ENCODE peak calls at places on chromosome 12, in six cellular contexts. P is K562, C is HepG2, O is A549, A is GM12878, M is endothelial cell of umbilical vein. X is an unnamed sample.

GRCh38 chr12:31362115-31362758 is 36.3 kb upstream of the SINHCAF start:
- DNase-seq in O (no peak), C (peak), M (no peak), P (peak), A (no peak), X (peak)

GRCh38 chr12:55472297-55472696 is 2.4 kb upstream of the OR6C70 start:
- DNase-seq in O (no peak), M (no peak), A (no peak), C (no peak), P (no peak), X (no peak)

GRCh38 chr12:81758421-81759214 is 532 bp downstream of the PPFIA2 start:
- DNase-seq in A (no peak), M (no peak), P (no peak), C (no peak), O (no peak), X (no peak)

GRCh38 chr12:121128908-121129704 is 3.6 kb upstream of the P2RX7 start:
- DNase-seq in C (peak), P (peak), A (peak), O (peak), M (peak), X (peak)

GRCh38 chr12:69925291-69925690 is 100.3 kb downstream of the MYRFL start:
- DNase-seq in M (no peak), A (no peak), O (no peak), P (no peak), C (peak), X (no peak)

GRCh38 chr12:116864371-116865160 is 16.7 kb downstream of the HRK start:
- DNase-seq in P (no peak), C (peak), A (no peak), O (no peak), M (no peak), X (no peak)

GRCh38 chr12:32158525-32158924 is 51.9 kb downstream of the BICD1 start:
- DNase-seq in A (no peak), O (no peak), P (no peak), C (no peak), M (no peak), X (no peak)

GRCh38 chr12:38507839-38508238 is 191.3 kb downstream of the ALG10B start:
- DNase-seq in P (no peak), A (no peak), C (no peak), O (no peak), M (no peak), X (no peak)

GRCh38 chr12:64566882-64567517 is 43.3 kb upstream of the RASSF3 start:
- DNase-seq in M (no peak), P (no peak), A (no peak), C (no peak), O (no peak), X (peak)

GRCh38 chr12:16359512-16360491 is 12.4 kb downstream of the MGST1 start:
- DNase-seq in M (peak), P (peak), O (peak), C (peak), A (no peak), X (peak)

GRCh38 chr12:22543246-22544037 is 900 bp downstream of the C2CD5 start:
- DNase-seq in C (peak), M (peak), A (peak), O (no peak), P (peak), X (peak)

GRCh38 chr12:112097641-112098040 is 10.9 kb downstream of the NAA25 start:
- DNase-seq in P (no peak), M (no peak), A (no peak), C (no peak), O (no peak), X (no peak)

GRCh38 chr12:16606936-16607335 is 974 bp upstream of the LMO3 start:
- DNase-seq in O (no peak), P (no peak), A (no peak), M (no peak), C (no peak), X (no peak)

GRCh38 chr12:105235747-105236476 is at the start of gene APPL2:
- DNase-seq in M (peak), A (peak), P (peak), C (peak), O (peak), X (peak)

GRCh38 chr12:20426191-20426590 is 57.9 kb downstream of the PDE3A start:
- DNase-seq in P (no peak), M (no peak), O (no peak), C (no peak), A (no peak), X (no peak)

GRCh38 chr12:91968772-91969171 is 176.9 kb downstream of the BTG1 start:
- DNase-seq in O (no peak), P (peak), A (no peak), M (no peak), C (no peak), X (no peak)

GRCh38 chr12:108561852-108562347 is 496 bp upstream of the ISCU start:
- DNase-seq in O (no peak), P (no peak), C (no peak), M (no peak), A (no peak), X (no peak)

GRCh38 chr12:4133029-4133428 is 140.5 kb upstream of the CCND2 start:
- DNase-seq in C (no peak), O (no peak), A (no peak), P (no peak), M (no peak), X (no peak)

DNA sequence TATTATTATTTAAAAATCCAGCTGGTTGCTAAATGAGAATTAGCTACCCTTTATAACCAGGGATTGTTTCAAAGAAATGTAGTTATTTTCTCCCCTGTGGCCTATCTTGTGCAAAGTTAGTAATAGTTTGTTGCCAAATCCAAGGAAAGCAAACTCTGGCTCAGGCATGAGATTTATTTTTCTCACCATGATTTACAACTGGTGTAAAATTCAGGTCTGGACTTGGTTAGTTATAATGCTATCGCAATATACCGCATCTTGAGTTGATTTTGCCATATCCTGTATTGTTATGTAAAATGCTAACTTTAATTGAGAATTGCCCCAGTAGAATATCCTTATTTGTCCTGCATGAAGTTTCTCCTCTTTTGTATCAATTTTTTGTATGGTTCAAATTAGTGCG is 135.4 kb downstream of the CRADD start:
- DNase-seq in M (no peak), O (no peak), A (no peak), C (no peak), P (no peak), X (no peak)
- TF ChIP-seq MYC in M (no peak), O (no peak), A (no peak), C (no peak), P (no peak), X (no peak)

DNA sequence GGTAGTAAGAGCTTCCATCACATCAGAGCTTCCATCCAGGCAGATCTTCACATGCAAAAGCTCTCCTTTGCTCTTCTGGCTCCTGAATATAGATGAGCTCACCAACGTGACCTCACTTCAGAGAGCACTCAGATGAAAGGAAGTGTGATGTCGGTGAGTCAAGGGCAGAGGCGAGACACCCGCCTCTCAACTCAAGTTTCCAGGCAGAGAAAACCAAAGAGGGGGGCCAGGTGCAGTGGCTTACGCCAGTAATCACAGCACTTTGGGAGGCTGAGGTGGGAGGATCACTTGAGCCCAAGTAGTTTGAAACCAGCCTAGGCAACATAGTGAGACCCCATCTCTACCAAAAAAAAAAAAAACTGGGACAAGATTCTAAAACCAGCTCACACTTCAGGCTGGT is 126.9 kb downstream of the DUSP6 start:
- DNase-seq in O (no peak), P (no peak), M (peak), A (no peak), C (no peak), X (peak)
- TF ChIP-seq MYC in O (no peak), P (no peak), M (no peak), A (no peak), C (no peak), X (no peak)

GRCh38 chr12:42128888-42129287 is 15.8 kb downstream of the GXYLT1 start:
- DNase-seq in C (no peak), M (no peak), P (no peak), A (no peak), O (no peak), X (no peak)
- TF ChIP-seq MYC in C (no peak), M (no peak), P (no peak), A (no peak), O (no peak), X (no peak)

GRCh38 chr12:106301611-106302321 is 767 bp upstream of the TCP11L2 start:
- DNase-seq in M (peak), C (no peak), A (peak), O (peak), P (peak), X (peak)
- TF ChIP-seq MYC in M (no peak), C (peak), A (no peak), O (peak), P (peak), X (peak)

GRCh38 chr12:79690606-79691298 is at the start of gene PAWR:
- DNase-seq in O (peak), P (no peak), A (no peak), M (peak), C (peak), X (no peak)

GRCh38 chr12:79690156-79690605 is 583 bp downstream of the PAWR start:
- DNase-seq in A (no peak), C (peak), M (no peak), P (no peak), O (no peak), X (no peak)

GRCh38 chr12:79692249-79692619 is 1.5 kb upstream of the PAWR start:
- DNase-seq in C (no peak), A (no peak), O (no peak), M (no peak), P (no peak), X (no peak)

GRCh38 chr12:79691299-79692248 is 810 bp upstream of the PAWR start:
- DNase-seq in P (no peak), M (peak), A (no peak), O (peak), C (peak), X (no peak)

DNA sequence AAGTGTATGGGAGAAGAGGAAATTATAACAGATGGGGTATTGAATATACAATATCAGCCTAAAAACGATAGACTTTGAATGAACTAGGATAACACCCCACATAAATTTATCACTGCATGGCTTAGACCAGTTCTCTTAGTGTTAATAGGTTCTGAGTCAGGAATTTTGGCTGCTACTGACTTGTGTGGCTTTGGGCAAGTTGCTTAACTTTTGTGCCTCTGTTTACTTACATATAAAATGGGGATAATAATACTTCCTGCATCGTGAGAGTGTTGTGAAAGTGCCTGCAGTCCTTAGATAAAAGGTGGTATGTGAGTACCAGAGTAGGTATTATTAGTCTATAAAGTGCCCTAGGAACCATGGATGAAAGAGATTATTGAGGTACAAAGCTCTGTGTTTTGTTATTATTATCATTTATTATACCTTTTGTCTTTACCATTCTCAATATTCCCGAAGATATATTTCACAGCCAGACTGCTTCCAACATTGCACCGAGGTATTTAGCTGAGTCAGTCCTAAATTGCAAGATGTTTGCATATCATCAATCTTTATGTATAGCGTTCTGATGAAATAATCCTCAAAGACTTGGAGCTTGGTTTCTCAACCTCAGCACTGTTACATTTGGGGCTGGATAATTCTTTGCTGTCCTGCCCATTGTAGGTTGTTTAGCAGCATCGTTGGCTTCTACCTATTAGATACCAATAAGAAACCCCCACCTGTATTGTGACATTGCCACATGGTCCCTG is 2.3 kb upstream of the PAWR start:
- DNase-seq in A (no peak), O (no peak), P (no peak), C (no peak), M (no peak), X (no peak)
- TF ChIP-seq MYC in A (no peak), O (no peak), P (no peak), C (no peak), M (no peak), X (no peak)

GRCh38 chr12:106248849-106249371 is 1.1 kb upstream of the CKAP4 start:
- DNase-seq in C (no peak), M (peak), P (no peak), A (no peak), O (no peak), X (peak)
- TF ChIP-seq MYC in C (no peak), M (no peak), P (no peak), A (no peak), O (no peak), X (no peak)

GRCh38 chr12:48122065-48122834 is 3.1 kb downstream of the PFKM start:
- DNase-seq in P (peak), O (no peak), M (no peak), A (no peak), C (no peak), X (no peak)

GRCh38 chr12:48121522-48121921 is 2.4 kb downstream of the PFKM start:
- DNase-seq in M (no peak), O (no peak), C (no peak), A (no peak), P (no peak), X (no peak)

GRCh38 chr12:48118491-48118890 is 673 bp upstream of the PFKM start:
- DNase-seq in P (peak), C (no peak), M (no peak), A (no peak), O (no peak), X (no peak)

GRCh38 chr12:48119078-48119833 is at the start of gene PFKM:
- DNase-seq in C (no peak), P (peak), A (peak), M (peak), O (peak), X (peak)

GRCh38 chr12:48119834-48120195 is 651 bp downstream of the PFKM start:
- DNase-seq in C (no peak), O (no peak), M (no peak), P (no peak), A (no peak), X (no peak)
- TF ChIP-seq MYC in C (no peak), O (no peak), M (no peak), P (no peak), A (no peak), X (no peak)

DNA sequence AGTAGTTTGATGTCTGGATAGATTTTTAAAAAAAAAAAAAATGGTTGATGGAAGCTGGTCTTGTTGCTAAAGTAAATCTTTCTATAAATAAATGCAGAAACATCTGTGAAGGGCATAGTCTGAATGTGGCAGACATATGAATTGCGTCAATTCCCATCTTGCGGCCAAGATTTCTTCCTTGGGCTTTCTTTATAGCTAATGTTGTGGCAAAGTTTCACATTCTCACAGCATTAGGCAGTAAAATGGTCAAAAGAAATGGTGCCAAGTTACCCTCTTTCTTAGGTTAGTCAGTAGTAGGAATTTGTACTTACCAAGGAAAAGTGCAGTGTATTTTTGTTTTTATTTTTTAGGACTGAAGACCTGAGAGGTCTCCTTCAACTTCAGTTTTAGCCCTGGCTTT is 35.8 kb downstream of the RASSF8 start:
- DNase-seq in A (no peak), M (no peak), O (no peak), P (no peak), C (no peak), X (no peak)
- TF ChIP-seq MYC in A (no peak), M (no peak), O (no peak), P (no peak), C (no peak), X (no peak)